ENCODE peak calls at places on chromosome 4, in ten cellular contexts. X is WERI-Rb-1, P is mesothelial cell of epicardium, K is CD14-positive monocyte, V is bronchial epithelial cell, J is astrocyte of the spinal cord, Q is H9, G is lower leg skin, D is cardiac muscle cell, C is type B pancreatic cell. H is an unnamed sample.
A peak's percentile ranks its signal among the peaks of the same experiment; 100 is the strongest.

GRCh38 chr4:89196745-89197144 is 85.4 kb downstream of the TIGD2 start:
- DNase-seq in D (no peak), J (peak; percentile 12), P (no peak), K (no peak), G (no peak), X (no peak), V (no peak), C (no peak), Q (no peak), H (no peak)

GRCh38 chr4:67380154-67380553 is 165.1 kb downstream of the CENPC start:
- DNase-seq in X (no peak), G (no peak), Q (no peak), C (no peak), P (no peak), V (no peak), K (no peak), J (no peak), D (no peak), H (no peak)

GRCh38 chr4:1195894-1196401 is 23.6 kb upstream of the SPON2 start:
- DNase-seq in J (no peak), D (no peak), K (no peak), C (no peak), V (no peak), X (no peak), P (no peak), Q (no peak), G (no peak), H (peak; percentile 63)

GRCh38 chr4:7377223-7377865 is 57.4 kb downstream of the PSAPL1 start:
- DNase-seq in V (no peak), K (no peak), G (no peak), Q (no peak), P (no peak), X (no peak), C (no peak), D (no peak), J (no peak), H (no peak)

GRCh38 chr4:692771-693554 is 4.0 kb upstream of the SLC49A3 start:
- DNase-seq in K (no peak), Q (peak; percentile 43), X (no peak), V (no peak), C (no peak), P (no peak), J (no peak), G (no peak), D (no peak), H (no peak)

GRCh38 chr4:86092684-86093083 is 267.2 kb downstream of the MAPK10 start:
- DNase-seq in V (peak; percentile 94), J (peak; percentile 78), G (no peak), P (no peak), K (no peak), C (no peak), Q (no peak), X (no peak), D (no peak), H (no peak)

GRCh38 chr4:74317616-74318256 is 9.5 kb downstream of the EPGN start:
- DNase-seq in J (no peak), X (no peak), G (no peak), K (no peak), Q (no peak), D (no peak), C (no peak), V (peak; percentile 27), P (no peak), H (no peak)

GRCh38 chr4:37748546-37748945 is 62.4 kb upstream of the RELL1 start:
- DNase-seq in X (no peak), K (no peak), C (no peak), D (no peak), V (no peak), G (no peak), P (no peak), Q (no peak), J (no peak), H (no peak)

GRCh38 chr4:4574792-4575191 is 32.9 kb upstream of the STX18 start:
- DNase-seq in D (no peak), P (peak; percentile 60), G (no peak), C (no peak), J (peak; percentile 91), X (peak; percentile 46), V (peak; percentile 62), K (peak; percentile 57), Q (peak; percentile 47), H (no peak)

GRCh38 chr4:38068107-38068506 is 107.9 kb downstream of the PTTG2 start:
- DNase-seq in V (peak; percentile 43), P (no peak), K (no peak), C (no peak), D (no peak), J (no peak), Q (no peak), X (no peak), G (peak; percentile 46), H (no peak)

GRCh38 chr4:153260553-153261306 is 56.5 kb downstream of the TRIM2 start:
- DNase-seq in K (no peak), V (no peak), G (no peak), D (no peak), Q (no peak), J (peak; percentile 22), P (no peak), X (no peak), C (no peak), H (no peak)

GRCh38 chr4:139762715-139763114 is 97.1 kb downstream of the MGST2 start:
- DNase-seq in P (no peak), C (no peak), X (no peak), K (no peak), V (no peak), D (no peak), G (no peak), Q (no peak), J (no peak), H (peak; percentile 11)

GRCh38 chr4:139763668-139764067 is 98.0 kb downstream of the MGST2 start:
- DNase-seq in Q (no peak), V (no peak), D (peak; percentile 84), J (no peak), X (no peak), P (no peak), G (no peak), K (no peak), C (no peak), H (no peak)

GRCh38 chr4:139763205-139763604 is 97.6 kb downstream of the MGST2 start:
- DNase-seq in J (no peak), D (no peak), C (no peak), X (peak; percentile 55), Q (no peak), P (no peak), V (no peak), K (no peak), G (no peak), H (peak; percentile 30)

GRCh38 chr4:139760558-139760957 is 94.9 kb downstream of the MGST2 start:
- DNase-seq in V (no peak), D (no peak), K (no peak), G (no peak), X (no peak), J (no peak), P (no peak), Q (no peak), C (no peak), H (no peak)

GRCh38 chr4:139761461-139761860 is 95.8 kb downstream of the MGST2 start:
- DNase-seq in G (no peak), D (no peak), C (no peak), K (no peak), P (no peak), X (peak; percentile 77), Q (no peak), J (no peak), V (peak; percentile 47), H (no peak)
- TF ChIP-seq CTCF in G (no peak), D (peak; percentile 26), C (peak; percentile 64), K (no peak), P (no peak), X (peak; percentile 82), Q (peak; percentile 63), J (peak; percentile 37), V (peak; percentile 33), H (peak; percentile 20)

DNA sequence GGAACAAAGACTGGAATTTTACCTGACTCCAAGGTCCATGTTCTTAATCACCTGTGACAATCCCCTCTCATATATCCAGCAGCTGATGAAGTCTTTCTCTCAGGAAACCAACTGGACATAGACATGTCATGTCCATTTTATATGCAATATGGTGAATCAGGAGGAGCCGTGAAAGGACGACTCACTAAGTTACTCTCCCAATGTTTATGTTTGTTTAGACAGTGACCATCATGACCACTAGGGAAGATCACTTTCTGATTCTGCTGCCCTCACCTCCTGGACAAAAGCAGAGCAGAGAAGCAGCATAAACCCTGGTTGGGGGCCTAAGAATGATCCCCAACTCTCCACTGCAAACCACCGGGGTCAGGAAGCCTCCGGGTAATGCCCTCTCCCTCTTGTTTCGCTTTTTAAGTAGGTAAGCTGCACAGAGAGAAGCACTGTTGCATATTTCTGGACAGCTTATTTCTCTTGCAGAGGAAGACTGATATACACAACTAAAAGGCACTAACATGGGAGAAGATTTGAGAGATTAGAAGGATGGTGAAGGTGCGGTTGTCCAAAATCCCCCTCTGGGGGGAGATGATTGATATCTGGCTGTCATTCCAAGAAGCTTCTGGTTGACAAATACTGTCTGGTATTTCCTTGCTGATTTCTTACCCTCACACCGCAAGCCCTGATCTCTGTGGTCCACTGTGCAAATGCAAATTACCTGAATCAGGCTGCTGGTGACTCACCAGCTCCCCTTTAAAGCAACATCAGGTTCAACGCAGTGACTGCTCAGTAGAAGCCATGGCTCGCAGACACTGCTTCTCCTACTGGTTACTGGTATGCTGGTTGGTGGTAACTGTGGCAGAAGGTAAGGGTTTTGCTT is at the start of gene ODAPH:
- DNase-seq in G (no peak), P (no peak), D (no peak), J (peak; percentile 83), K (no peak), C (no peak), Q (no peak), V (peak; percentile 90), X (peak; percentile 14), H (no peak)
- TF ChIP-seq CTCF in G (no peak), P (peak; percentile 17), D (no peak), J (peak; percentile 5), K (no peak), C (peak; percentile 43), Q (peak; percentile 17), V (no peak), X (no peak), H (no peak)

DNA sequence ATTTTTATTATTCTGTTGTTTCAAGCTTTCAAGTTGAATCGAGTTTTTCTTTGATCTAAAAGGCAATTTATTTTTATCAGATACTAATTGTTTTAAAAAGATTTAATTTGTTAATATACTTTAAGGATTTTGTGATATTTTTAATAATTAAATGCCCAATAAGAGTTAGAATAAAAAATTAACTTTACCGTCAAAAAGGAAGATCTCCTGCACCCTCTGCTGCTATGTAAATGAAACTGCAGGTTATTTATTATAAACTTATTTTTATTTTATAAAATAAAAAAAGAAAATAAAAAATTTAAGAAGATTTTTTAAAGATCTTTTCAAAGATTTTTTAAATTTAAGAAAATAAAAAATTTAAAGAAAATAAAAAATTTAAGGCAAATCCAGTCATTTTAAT is 166.1 kb downstream of the CCSER1 start:
- DNase-seq in X (no peak), K (no peak), C (no peak), P (no peak), J (peak; percentile 20), V (peak; percentile 8), D (peak; percentile 7), G (no peak), Q (no peak), H (no peak)
- TF ChIP-seq CTCF in X (peak; percentile 3), K (peak; percentile 71), C (peak; percentile 93), P (peak; percentile 83), J (peak; percentile 45), V (no peak), D (peak; percentile 47), G (no peak), Q (peak; percentile 87), H (peak; percentile 64)

GRCh38 chr4:157509286-157509685 is 288.8 kb downstream of the GRIA2 start:
- DNase-seq in C (no peak), G (no peak), Q (no peak), D (no peak), P (no peak), J (no peak), V (no peak), X (no peak), K (no peak), H (no peak)

GRCh38 chr4:157514711-157515110 is 294.2 kb downstream of the GRIA2 start:
- DNase-seq in C (no peak), P (no peak), Q (peak; percentile 74), K (no peak), X (peak; percentile 34), V (no peak), G (no peak), J (no peak), D (peak; percentile 27), H (no peak)
- TF ChIP-seq CTCF in C (peak; percentile 51), P (no peak), Q (peak; percentile 82), K (no peak), X (peak; percentile 71), V (peak; percentile 18), G (no peak), J (peak; percentile 12), D (peak; percentile 8), H (peak; percentile 32)

H was measured in osteocyte.